ENCODE peak calls at places on chromosomes 11 and 22, in four cellular contexts. One of them, this sample, is unnamed.

GRCh38 chr11:67270256-67271211 is 4.3 kb downstream of the GRK2 start:
- DNase-seq in brain microvascular endothelial cell: no peak
- DNase-seq in BE2C: no peak
- DNase-seq in vagina: no peak
- DNase-seq in this sample: no peak

GRCh38 chr11:131185915-131186314 is 184.5 kb upstream of the NTM start:
- DNase-seq in vagina: no peak
- DNase-seq in brain microvascular endothelial cell: no peak
- DNase-seq in BE2C: no peak
- DNase-seq in this sample: no peak

GRCh38 chr11:93704237-93704636 is 37.1 kb downstream of the TAF1D start:
- DNase-seq in brain microvascular endothelial cell: no peak
- DNase-seq in vagina: no peak
- DNase-seq in BE2C: no peak
- DNase-seq in this sample: no peak

GRCh38 chr11:11979487-11980117 is 28.8 kb downstream of the DKK3 start:
- DNase-seq in brain microvascular endothelial cell: peak; percentile 73
- DNase-seq in vagina: peak; percentile 90
- DNase-seq in BE2C: peak; percentile 71
- DNase-seq in this sample: no peak

GRCh38 chr22:25114369-25115362 is 85.0 kb upstream of the CRYBB3 start:
- DNase-seq in BE2C: no peak
- DNase-seq in vagina: no peak
- DNase-seq in brain microvascular endothelial cell: no peak
- DNase-seq in this sample: peak; percentile 74

GRCh38 chr11:17978553-17979287 is 34.1 kb downstream of the SERGEF start:
- DNase-seq in vagina: no peak
- DNase-seq in BE2C: peak; percentile 62
- DNase-seq in brain microvascular endothelial cell: peak; percentile 33
- DNase-seq in this sample: peak; percentile 32

GRCh38 chr11:118068206-118068944 is 8.5 kb upstream of the TMPRSS4 start:
- DNase-seq in BE2C: no peak
- DNase-seq in brain microvascular endothelial cell: no peak
- DNase-seq in vagina: no peak
- DNase-seq in this sample: no peak

GRCh38 chr11:72687326-72687725 is 13.1 kb upstream of the PDE2A start:
- DNase-seq in BE2C: no peak
- DNase-seq in vagina: no peak
- DNase-seq in brain microvascular endothelial cell: no peak
- DNase-seq in this sample: no peak

GRCh38 chr11:118660646-118661424 is 18.6 kb downstream of the TREH start:
- DNase-seq in brain microvascular endothelial cell: no peak
- DNase-seq in vagina: no peak
- DNase-seq in BE2C: no peak
- DNase-seq in this sample: no peak

GRCh38 chr11:58770166-58770565 is 38.4 kb upstream of the GLYAT start:
- DNase-seq in brain microvascular endothelial cell: no peak
- DNase-seq in BE2C: no peak
- DNase-seq in vagina: no peak
- DNase-seq in this sample: no peak

GRCh38 chr11:58769308-58769707 is 37.6 kb upstream of the GLYAT start:
- DNase-seq in BE2C: no peak
- DNase-seq in vagina: no peak
- DNase-seq in brain microvascular endothelial cell: no peak
- DNase-seq in this sample: no peak

GRCh38 chr11:58771458-58771855 is 39.7 kb upstream of the GLYAT start:
- DNase-seq in vagina: no peak
- DNase-seq in BE2C: no peak
- DNase-seq in brain microvascular endothelial cell: no peak
- DNase-seq in this sample: peak; percentile 27

GRCh38 chr11:58772719-58773285 is 41.1 kb upstream of the GLYAT start:
- DNase-seq in brain microvascular endothelial cell: no peak
- DNase-seq in vagina: no peak
- DNase-seq in BE2C: no peak
- DNase-seq in this sample: no peak

DNA sequence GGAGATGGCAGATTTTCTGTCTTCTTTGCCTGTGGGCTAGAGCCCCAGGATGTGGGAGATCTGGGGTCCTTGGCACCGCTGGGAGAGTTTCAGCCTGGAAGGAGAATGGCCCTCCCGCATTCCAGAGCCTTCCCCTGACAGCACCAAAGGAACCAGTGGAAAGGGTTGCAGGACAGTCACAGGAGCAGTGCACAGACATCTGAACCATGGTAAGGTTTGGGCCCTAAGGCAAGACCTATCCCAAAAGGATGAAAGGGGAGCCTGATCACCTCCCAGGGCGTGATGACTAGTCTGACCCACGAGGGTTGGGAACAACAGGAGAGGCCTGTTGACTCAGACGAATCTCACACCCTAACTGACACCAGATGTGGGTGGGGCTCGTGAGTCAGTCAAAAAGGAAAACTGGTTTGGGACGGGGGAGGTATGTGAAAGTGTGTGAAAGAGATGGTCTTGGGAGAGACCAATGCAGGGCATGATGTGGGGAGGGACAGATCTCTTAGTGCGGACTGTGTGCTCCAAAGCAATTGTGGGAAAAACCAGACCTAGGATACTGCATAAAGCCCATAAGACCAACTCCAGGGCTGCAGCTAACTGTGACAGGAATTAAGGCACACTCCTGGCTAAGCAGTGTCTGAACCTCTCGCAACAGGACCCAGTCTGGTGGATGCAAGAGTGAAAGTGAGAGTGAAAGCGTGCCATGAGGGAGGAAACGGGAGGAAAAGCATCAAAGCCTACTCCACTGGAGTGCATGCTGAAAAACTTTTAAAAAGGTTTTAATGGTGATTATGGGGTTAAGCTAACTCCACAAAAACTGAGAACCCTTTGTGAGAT is 39.1 kb upstream of the GLYAT start:
- DNase-seq in brain microvascular endothelial cell: no peak
- DNase-seq in BE2C: no peak
- DNase-seq in vagina: no peak
- DNase-seq in this sample: peak; percentile 96
- H3K27me3 ChIP-seq in brain microvascular endothelial cell: no peaks in the 10 kb centered on the region
- H3K27me3 ChIP-seq in BE2C: no peaks in the 10 kb centered on the region
- H3K27me3 ChIP-seq in vagina: no peaks in the 10 kb centered on the region
- H3K27me3 ChIP-seq in this sample: no peaks in the 10 kb centered on the region

GRCh38 chr22:48718818-48719500 is 1108.7 kb downstream of the BRD1 start:
- DNase-seq in BE2C: no peak
- DNase-seq in vagina: no peak
- DNase-seq in brain microvascular endothelial cell: no peak
- DNase-seq in this sample: no peak

GRCh38 chr22:48720662-48721393 is 1106.8 kb downstream of the BRD1 start:
- DNase-seq in vagina: no peak
- DNase-seq in BE2C: no peak
- DNase-seq in brain microvascular endothelial cell: no peak
- DNase-seq in this sample: no peak

GRCh38 chr22:48721394-48721666 is 1106.3 kb downstream of the BRD1 start:
- DNase-seq in vagina: no peak
- DNase-seq in brain microvascular endothelial cell: no peak
- DNase-seq in BE2C: no peak
- DNase-seq in this sample: no peak

GRCh38 chr22:48717883-48718817 is 1109.5 kb downstream of the BRD1 start:
- DNase-seq in brain microvascular endothelial cell: no peak
- DNase-seq in vagina: no peak
- DNase-seq in BE2C: no peak
- DNase-seq in this sample: no peak

DNA sequence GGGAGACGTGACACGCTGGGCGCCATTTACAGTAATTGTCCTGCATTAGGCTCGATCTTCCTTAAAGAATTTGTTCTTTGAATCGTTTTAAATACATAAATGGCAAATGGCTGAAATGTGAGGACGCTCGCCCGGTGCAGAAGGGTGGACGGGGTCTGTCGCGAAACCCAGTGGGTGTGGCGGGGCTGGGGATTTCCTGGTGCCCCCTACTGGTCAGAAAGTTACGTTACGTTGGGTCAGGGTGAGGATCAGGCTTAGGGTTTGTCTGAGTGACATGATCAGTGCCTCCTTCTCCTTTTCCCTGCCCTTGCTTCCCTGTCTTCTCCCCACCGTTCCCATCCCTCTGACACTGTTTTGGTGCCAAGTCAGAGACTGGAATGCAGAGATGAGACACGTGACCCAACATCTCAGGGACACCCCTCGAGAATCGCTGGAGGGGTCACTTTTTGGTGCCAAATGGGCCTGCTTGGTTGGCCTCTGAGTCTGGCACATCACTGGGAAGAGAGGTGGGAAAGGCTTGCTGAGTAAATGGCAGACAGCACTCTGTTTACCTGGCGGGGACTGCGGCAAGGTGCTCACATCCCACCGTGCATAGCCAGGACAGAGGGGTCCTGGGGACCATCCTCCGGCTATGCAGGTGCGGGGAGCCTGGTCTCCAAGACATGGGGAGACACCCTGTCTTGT is 1107.6 kb downstream of the BRD1 start:
- DNase-seq in BE2C: no peak
- DNase-seq in vagina: no peak
- DNase-seq in brain microvascular endothelial cell: no peak
- DNase-seq in this sample: no peak
- H3K27me3 ChIP-seq in BE2C: no peaks in the 10 kb centered on the region
- H3K27me3 ChIP-seq in vagina: no peaks in the 10 kb centered on the region
- H3K27me3 ChIP-seq in brain microvascular endothelial cell: no peaks in the 10 kb centered on the region
- H3K27me3 ChIP-seq in this sample: no peaks in the 10 kb centered on the region

DNA sequence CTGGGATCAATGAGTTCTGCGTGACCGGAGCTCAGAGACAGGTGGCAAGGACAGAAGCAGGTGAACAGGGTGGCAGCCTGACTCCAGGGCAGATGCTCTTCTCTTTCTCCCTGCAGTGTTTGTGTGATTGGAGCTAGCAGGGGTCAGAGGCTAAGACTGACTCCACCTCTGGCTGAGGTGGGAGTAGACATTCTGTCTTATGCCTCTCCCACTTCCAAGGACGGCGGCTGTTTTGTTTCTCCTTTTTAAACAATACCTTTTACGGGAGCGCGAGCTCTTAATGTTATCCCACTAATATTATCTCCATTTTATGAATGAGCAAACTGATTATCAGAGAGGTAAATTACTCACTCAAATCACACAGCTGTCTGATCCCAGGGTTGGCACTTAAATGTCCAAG is 323.7 kb downstream of the MIAT start:
- DNase-seq in vagina: no peak
- DNase-seq in BE2C: no peak
- DNase-seq in brain microvascular endothelial cell: no peak
- DNase-seq in this sample: no peak
- H3K27me3 ChIP-seq in vagina: no peaks in the 10 kb centered on the region
- H3K27me3 ChIP-seq in BE2C: no peaks in the 10 kb centered on the region
- H3K27me3 ChIP-seq in brain microvascular endothelial cell: peaks cover 15% of the 10 kb centered on the region
- H3K27me3 ChIP-seq in this sample: peaks cover 34% of the 10 kb centered on the region

GRCh38 chr22:17486719-17487118 is 76.6 kb upstream of the SLC25A18 start:
- DNase-seq in brain microvascular endothelial cell: no peak
- DNase-seq in BE2C: no peak
- DNase-seq in vagina: no peak
- DNase-seq in this sample: no peak

GRCh38 chr22:17489101-17489500 is 74.2 kb upstream of the SLC25A18 start:
- DNase-seq in BE2C: no peak
- DNase-seq in vagina: no peak
- DNase-seq in brain microvascular endothelial cell: no peak
- DNase-seq in this sample: no peak

GRCh38 chr22:17492247-17492646 is 71.1 kb upstream of the SLC25A18 start:
- DNase-seq in brain microvascular endothelial cell: no peak
- DNase-seq in vagina: no peak
- DNase-seq in BE2C: no peak
- DNase-seq in this sample: no peak

GRCh38 chr22:17493384-17493981 is 69.8 kb upstream of the SLC25A18 start:
- DNase-seq in vagina: no peak
- DNase-seq in BE2C: no peak
- DNase-seq in brain microvascular endothelial cell: no peak
- DNase-seq in this sample: no peak

DNA sequence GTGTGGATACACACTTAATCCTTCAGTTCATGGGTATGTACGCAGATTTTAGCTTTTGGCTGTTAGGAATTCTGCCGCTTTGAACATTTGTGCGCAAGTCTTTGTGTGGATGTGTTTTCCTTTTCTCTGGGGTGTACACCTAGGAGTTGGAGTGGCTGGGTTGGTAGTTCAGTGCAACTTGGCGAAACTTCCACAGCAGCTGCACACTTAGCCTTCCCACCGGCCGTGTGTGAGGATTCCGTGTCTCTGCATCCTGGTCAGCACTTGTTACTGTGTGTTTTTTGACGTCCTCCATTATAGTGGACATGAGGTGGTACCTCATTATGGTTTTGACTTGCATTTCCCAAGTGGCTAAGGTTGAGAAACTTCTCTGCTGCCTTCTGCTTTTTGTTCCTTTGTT is 72.2 kb upstream of the SLC25A18 start:
- DNase-seq in brain microvascular endothelial cell: no peak
- DNase-seq in vagina: no peak
- DNase-seq in BE2C: no peak
- DNase-seq in this sample: no peak
- H3K27me3 ChIP-seq in brain microvascular endothelial cell: no peaks in the 10 kb centered on the region
- H3K27me3 ChIP-seq in vagina: no peaks in the 10 kb centered on the region
- H3K27me3 ChIP-seq in BE2C: peaks cover 1% of the 10 kb centered on the region
- H3K27me3 ChIP-seq in this sample: no peaks in the 10 kb centered on the region

GRCh38 chr11:44797886-44798683 is 71.3 kb downstream of the TSPAN18 start:
- DNase-seq in BE2C: no peak
- DNase-seq in brain microvascular endothelial cell: no peak
- DNase-seq in vagina: no peak
- DNase-seq in this sample: no peak
- H3K27me3 ChIP-seq in BE2C: no peaks in the 10 kb centered on the region
- H3K27me3 ChIP-seq in brain microvascular endothelial cell: peaks cover 50% of the 10 kb centered on the region
- H3K27me3 ChIP-seq in vagina: no peaks in the 10 kb centered on the region
- H3K27me3 ChIP-seq in this sample: peaks cover 19% of the 10 kb centered on the region